ENCODE peak calls at places on chromosomes 6 and 20, in nine cellular contexts. L, M, S, K, H, R, Q, A and I are unnamed samples.

GRCh38 chr6:108661430-108661829 is 100.7 kb downstream of the FOXO3 start:
- DNase-seq in L (peak), M (no peak), S (no peak), K (peak), H (no peak), R (no peak), Q (no peak), A (peak), I (peak)

GRCh38 chr6:32198345-32198696 is 5.9 kb upstream of the GPSM3 start:
- DNase-seq in L (no peak), M (no peak), S (no peak), K (no peak), H (no peak), R (no peak), Q (no peak), A (no peak), I (no peak)

GRCh38 chr20:44151621-44152416 is 35.2 kb downstream of the JPH2 start:
- DNase-seq in L (no peak), M (no peak), S (no peak), K (no peak), H (no peak), R (no peak), Q (no peak), A (no peak), I (no peak)

GRCh38 chr6:16316741-16317251 is 78.4 kb downstream of the GMPR start:
- DNase-seq in L (peak), M (no peak), S (no peak), K (peak), H (no peak), R (peak), Q (peak), A (peak), I (no peak)

GRCh38 chr6:169933839-169934698 is 182.6 kb downstream of the ERMARD start:
- DNase-seq in L (no peak), M (peak), S (no peak), K (peak), H (no peak), R (no peak), Q (no peak), A (peak), I (peak)

GRCh38 chr6:37259191-37259590 is 1.2 kb upstream of the TMEM217 start:
- DNase-seq in L (peak), M (no peak), S (no peak), K (no peak), H (no peak), R (no peak), Q (no peak), A (no peak), I (no peak)

GRCh38 chr6:31582230-31582601 is at the start of gene LTB:
- DNase-seq in L (no peak), M (no peak), S (no peak), K (no peak), H (no peak), R (peak), Q (no peak), A (no peak), I (no peak)

GRCh38 chr6:82045965-82046756 is 201.4 kb downstream of the IBTK start:
- DNase-seq in L (peak), M (no peak), S (no peak), K (peak), H (no peak), R (no peak), Q (no peak), A (peak), I (peak)

GRCh38 chr6:74347161-74347560 is 651.2 kb downstream of the CD109 start:
- DNase-seq in L (no peak), M (no peak), S (no peak), K (no peak), H (no peak), R (no peak), Q (no peak), A (no peak), I (no peak)

GRCh38 chr20:20897922-20898321 is 185.5 kb upstream of the RALGAPA2 start:
- DNase-seq in L (no peak), M (no peak), S (no peak), K (no peak), H (no peak), R (no peak), Q (peak), A (no peak), I (no peak)

GRCh38 chr6:66421570-66421969 is 714.5 kb upstream of the EYS start:
- DNase-seq in L (peak), M (no peak), S (no peak), K (no peak), H (no peak), R (no peak), Q (no peak), A (peak), I (no peak)

GRCh38 chr20:11195899-11196558 is 522.2 kb upstream of the JAG1 start:
- DNase-seq in L (peak), M (no peak), S (no peak), K (peak), H (no peak), R (no peak), Q (no peak), A (no peak), I (no peak)

GRCh38 chr6:85113934-85114582 is 335.8 kb upstream of the NT5E start:
- DNase-seq in L (peak), M (no peak), S (no peak), K (peak), H (no peak), R (no peak), Q (no peak), A (peak), I (no peak)

GRCh38 chr6:34560366-34561226 is 4.5 kb upstream of the SPDEF start:
- DNase-seq in L (peak), M (peak), S (no peak), K (peak), H (no peak), R (no peak), Q (no peak), A (peak), I (no peak)

GRCh38 chr6:25343984-25344383 is 64.8 kb downstream of the CARMIL1 start:
- DNase-seq in L (no peak), M (no peak), S (no peak), K (no peak), H (no peak), R (no peak), Q (no peak), A (no peak), I (no peak)

GRCh38 chr6:12356983-12357972 is 67.1 kb downstream of the EDN1 start:
- DNase-seq in L (no peak), M (no peak), S (no peak), K (peak), H (peak), R (no peak), Q (no peak), A (no peak), I (peak)

GRCh38 chr6:39360378-39360777 is 37.9 kb upstream of the KCNK16 start:
- DNase-seq in L (no peak), M (no peak), S (no peak), K (no peak), H (no peak), R (no peak), Q (no peak), A (no peak), I (no peak)

GRCh38 chr6:45187841-45188240 is 140.3 kb upstream of the RUNX2 start:
- DNase-seq in L (peak), M (no peak), S (no peak), K (peak), H (no peak), R (no peak), Q (no peak), A (peak), I (peak)

GRCh38 chr20:63625771-63626423 is 1.0 kb downstream of the GMEB2 start:
- DNase-seq in L (peak), M (no peak), S (no peak), K (peak), H (no peak), R (peak), Q (no peak), A (peak), I (peak)

GRCh38 chr6:31574106-31575061 is 981 bp upstream of the TNF start:
- DNase-seq in L (no peak), M (no peak), S (no peak), K (no peak), H (no peak), R (no peak), Q (no peak), A (no peak), I (no peak)

GRCh38 chr6:136225496-136225895 is 24.6 kb downstream of the MTFR2 start:
- DNase-seq in L (peak), M (no peak), S (no peak), K (peak), H (no peak), R (no peak), Q (no peak), A (no peak), I (no peak)

GRCh38 chr6:40887904-40888303 is 151.1 kb downstream of the UNC5CL start:
- DNase-seq in L (no peak), M (no peak), S (no peak), K (no peak), H (no peak), R (no peak), Q (no peak), A (no peak), I (no peak)

GRCh38 chr6:20033697-20034407 is 178.4 kb downstream of the MBOAT1 start:
- DNase-seq in L (no peak), M (no peak), S (no peak), K (no peak), H (no peak), R (no peak), Q (no peak), A (no peak), I (no peak)

GRCh38 chr20:45890077-45890996 is 671 bp downstream of the NEURL2 start:
- DNase-seq in L (peak), M (peak), S (no peak), K (peak), H (no peak), R (peak), Q (no peak), A (peak), I (peak)

GRCh38 chr6:25370175-25371036 is 91.2 kb downstream of the CARMIL1 start:
- DNase-seq in L (no peak), M (no peak), S (no peak), K (no peak), H (no peak), R (no peak), Q (no peak), A (no peak), I (no peak)

GRCh38 chr20:61499859-61500258 is 247.8 kb downstream of the CDH4 start:
- DNase-seq in L (no peak), M (no peak), S (no peak), K (no peak), H (no peak), R (no peak), Q (no peak), A (no peak), I (no peak)

GRCh38 chr20:41136336-41136694 is 1.0 kb upstream of the PLCG1 start:
- DNase-seq in L (no peak), M (no peak), S (no peak), K (no peak), H (no peak), R (peak), Q (peak), A (no peak), I (no peak)

GRCh38 chr6:11364971-11365397 is 132.5 kb upstream of the NEDD9 start:
- DNase-seq in L (peak), M (no peak), S (no peak), K (peak), H (no peak), R (no peak), Q (no peak), A (peak), I (no peak)

GRCh38 chr6:41426438-41426851 is 91.0 kb downstream of the NCR2 start:
- DNase-seq in L (no peak), M (no peak), S (no peak), K (no peak), H (no peak), R (peak), Q (no peak), A (no peak), I (no peak)

GRCh38 chr6:149694926-149695325 is 23.0 kb downstream of the LATS1 start:
- DNase-seq in L (no peak), M (no peak), S (no peak), K (no peak), H (no peak), R (no peak), Q (peak), A (no peak), I (no peak)